ENCODE peak calls at places on chromosome 9, in four cellular contexts. R, C, F and A are unnamed samples.
A peak's percentile ranks its signal among the peaks of the same experiment; 100 is the strongest.

GRCh38 chr9:20980713-20981481 is 50.5 kb downstream of the HACD4 start:
- DNase-seq in R (no peak), C (no peak), F (peak; percentile 93), A (no peak)

GRCh38 chr9:89696780-89697179 is 92.0 kb downstream of the GADD45G start:
- DNase-seq in R (no peak), C (no peak), F (no peak), A (no peak)

GRCh38 chr9:89760123-89760522 is 155.3 kb downstream of the GADD45G start:
- DNase-seq in R (no peak), C (no peak), F (no peak), A (no peak)

GRCh38 chr9:137708590-137709284 is 89.9 kb downstream of the EHMT1 start:
- DNase-seq in R (no peak), C (no peak), F (no peak), A (no peak)

GRCh38 chr9:23752859-23753258 is 73.2 kb downstream of the ELAVL2 start:
- DNase-seq in R (no peak), C (no peak), F (no peak), A (no peak)

GRCh38 chr9:104386425-104387069 is 117.5 kb upstream of the OR13F1 start:
- DNase-seq in R (peak; percentile 18), C (no peak), F (peak; percentile 20), A (no peak)

GRCh38 chr9:99012957-99013512 is 69.3 kb downstream of the COL15A1 start:
- DNase-seq in R (no peak), C (peak; percentile 53), F (no peak), A (no peak)

GRCh38 chr9:129174724-129175514 is 3.1 kb downstream of the IER5L start:
- DNase-seq in R (peak; percentile 50), C (peak; percentile 73), F (peak; percentile 90), A (no peak)

GRCh38 chr9:126407125-126407870 is 80.7 kb downstream of the MVB12B start:
- DNase-seq in R (no peak), C (no peak), F (peak; percentile 25), A (no peak)

GRCh38 chr9:82271099-82271498 is 282.5 kb downstream of the SPATA31D1 start:
- DNase-seq in R (no peak), C (no peak), F (peak; percentile 95), A (no peak)

GRCh38 chr9:16058131-16058549 is 505.3 kb downstream of the CCDC171 start:
- DNase-seq in R (no peak), C (peak; percentile 50), F (peak; percentile 86), A (no peak)

GRCh38 chr9:73116030-73116429 is 35.6 kb upstream of the ANXA1 start:
- DNase-seq in R (no peak), C (no peak), F (peak; percentile 80), A (no peak)

DNA sequence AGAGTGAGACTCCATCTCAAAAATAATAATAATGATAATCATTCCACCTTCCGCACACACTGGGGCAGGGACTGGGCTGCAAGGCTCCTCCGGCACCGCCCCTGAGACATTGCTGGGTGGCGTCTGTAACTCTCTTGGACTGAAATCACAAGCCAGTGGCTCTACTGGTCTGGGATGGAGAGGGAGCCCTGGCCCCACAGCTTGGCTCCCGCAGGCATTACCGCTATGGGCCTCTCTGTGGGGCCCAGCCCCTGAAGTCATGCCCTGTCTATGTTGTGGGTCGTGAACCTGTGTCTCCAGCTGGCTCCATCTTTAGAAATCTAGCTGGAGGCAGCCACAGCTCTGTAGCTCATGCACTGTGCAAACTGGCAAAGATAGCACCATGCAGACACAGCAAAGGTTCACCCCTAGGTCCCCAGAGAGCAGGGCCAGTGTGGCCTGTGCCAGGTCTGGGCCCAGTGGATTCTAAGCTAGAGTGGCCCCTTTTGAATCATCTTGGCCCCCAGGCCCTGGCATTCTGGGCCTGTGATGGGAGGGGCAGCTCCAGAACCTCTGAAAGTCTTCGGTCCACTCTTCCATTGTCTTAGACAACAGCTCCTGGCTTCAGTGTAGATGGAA is 36.1 kb upstream of the COL5A1 start:
- DNase-seq in R (no peak), C (no peak), F (no peak), A (no peak)
- H2BK120ac ChIP-seq in R (no peak overlapping the region), C (peak overlapping the region; percentile 95), F (peak overlapping the region; percentile 3), A (no peak overlapping the region)

DNA sequence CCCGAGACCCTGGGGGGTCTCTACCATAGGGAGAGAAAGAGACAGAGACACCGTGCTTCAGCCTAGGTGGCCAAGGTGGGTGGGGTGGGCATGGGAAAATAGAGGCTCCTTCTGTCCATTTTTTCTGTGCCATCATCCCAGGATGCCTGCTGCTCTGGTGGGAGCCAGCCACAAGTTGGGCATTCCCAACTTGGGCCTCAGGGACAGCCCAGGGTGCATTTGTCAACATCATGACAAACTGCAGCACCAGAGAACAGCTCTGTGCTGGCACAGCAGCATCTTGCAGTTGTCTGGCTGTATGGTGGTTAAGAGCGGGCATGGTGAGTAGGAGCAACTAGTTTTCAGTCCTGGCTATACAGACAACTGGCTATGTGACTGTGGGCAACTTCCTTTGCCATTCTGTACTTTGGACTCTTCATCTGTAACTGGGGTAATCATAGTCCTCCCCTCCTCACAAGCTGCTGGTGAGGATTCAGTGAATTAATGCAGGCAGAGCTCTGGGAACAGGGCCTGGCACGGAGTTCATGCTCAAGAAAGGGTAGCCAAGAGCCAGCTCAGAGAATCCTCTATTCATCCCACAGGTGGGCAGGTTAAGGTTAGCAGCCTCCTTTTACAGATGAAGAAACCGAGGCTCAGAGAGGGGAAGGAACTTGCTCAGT is 100.5 kb downstream of the RGS3 start:
- DNase-seq in R (no peak), C (no peak), F (no peak), A (no peak)
- H2BK120ac ChIP-seq in R (no peak overlapping the region), C (peak overlapping the region; percentile 0), F (peak overlapping the region; percentile 30), A (no peak overlapping the region)

DNA sequence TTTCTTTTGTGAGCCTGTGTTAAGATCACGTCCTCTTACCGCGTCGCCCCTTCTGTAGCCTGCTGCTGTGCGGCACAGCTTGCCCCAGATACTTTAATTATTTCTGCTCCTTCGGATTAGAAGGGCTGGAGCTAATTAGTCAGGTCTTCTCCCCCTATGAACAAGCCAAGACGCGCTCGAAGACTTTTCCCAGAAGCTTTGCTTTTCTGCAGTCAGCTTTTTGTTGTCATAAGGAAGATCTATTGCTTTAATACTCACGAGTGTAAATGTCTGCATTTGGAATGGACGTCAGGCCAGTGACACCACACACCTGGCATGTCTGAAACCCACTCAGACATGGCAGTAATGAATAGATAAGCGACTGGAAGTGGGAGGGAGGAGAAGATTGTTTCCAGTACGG is 37.0 kb downstream of the PRUNE2 start:
- DNase-seq in R (peak; percentile 46), C (peak; percentile 74), F (no peak), A (no peak)
- H2BK120ac ChIP-seq in R (no peak overlapping the region), C (no peak overlapping the region), F (peak overlapping the region; percentile 10), A (no peak overlapping the region)

GRCh38 chr9:130869250-130869649 is 27.4 kb downstream of the QRFP start:
- DNase-seq in R (no peak), C (no peak), F (peak; percentile 42), A (no peak)
- H2BK120ac ChIP-seq in R (no peak overlapping the region), C (no peak overlapping the region), F (no peak overlapping the region), A (no peak overlapping the region)

DNA sequence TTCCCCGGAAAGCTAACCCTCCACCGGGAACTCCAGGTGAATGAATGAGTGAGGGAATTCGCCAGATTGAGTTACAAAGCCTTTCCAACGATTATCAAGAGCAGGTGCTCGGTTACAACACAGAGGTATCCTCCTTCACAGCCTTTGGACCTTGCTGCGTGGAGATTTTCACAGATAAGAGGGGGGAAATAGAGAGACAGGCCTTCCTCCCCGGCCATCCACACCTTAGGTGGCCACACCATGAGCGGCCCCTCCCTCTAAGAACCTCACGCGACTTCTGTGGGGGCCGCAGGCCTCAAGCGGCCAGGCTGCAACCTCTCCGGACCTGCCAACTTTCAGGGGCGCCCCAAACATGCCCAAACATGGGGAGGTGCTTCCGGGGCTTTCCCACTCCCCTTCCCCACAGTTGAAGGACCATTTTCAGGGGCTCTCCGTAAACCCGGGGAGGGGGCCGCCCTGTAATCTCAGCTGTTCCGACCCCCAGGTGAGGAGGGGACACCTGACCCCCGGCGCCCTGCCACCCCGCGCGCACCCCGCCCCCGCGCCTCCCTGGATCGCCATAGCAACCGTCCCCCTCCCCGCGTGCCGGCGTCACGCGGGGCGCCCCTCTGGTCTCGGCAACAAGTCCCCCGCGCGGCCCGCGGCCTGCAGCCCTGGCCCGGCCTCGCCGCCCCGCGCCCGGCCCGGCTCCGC is 603 bp downstream of the DENND1A start:
- DNase-seq in R (no peak), C (peak; percentile 20), F (no peak), A (no peak)
- H2BK120ac ChIP-seq in R (no peak overlapping the region), C (no peak overlapping the region), F (no peak overlapping the region), A (no peak overlapping the region)

DNA sequence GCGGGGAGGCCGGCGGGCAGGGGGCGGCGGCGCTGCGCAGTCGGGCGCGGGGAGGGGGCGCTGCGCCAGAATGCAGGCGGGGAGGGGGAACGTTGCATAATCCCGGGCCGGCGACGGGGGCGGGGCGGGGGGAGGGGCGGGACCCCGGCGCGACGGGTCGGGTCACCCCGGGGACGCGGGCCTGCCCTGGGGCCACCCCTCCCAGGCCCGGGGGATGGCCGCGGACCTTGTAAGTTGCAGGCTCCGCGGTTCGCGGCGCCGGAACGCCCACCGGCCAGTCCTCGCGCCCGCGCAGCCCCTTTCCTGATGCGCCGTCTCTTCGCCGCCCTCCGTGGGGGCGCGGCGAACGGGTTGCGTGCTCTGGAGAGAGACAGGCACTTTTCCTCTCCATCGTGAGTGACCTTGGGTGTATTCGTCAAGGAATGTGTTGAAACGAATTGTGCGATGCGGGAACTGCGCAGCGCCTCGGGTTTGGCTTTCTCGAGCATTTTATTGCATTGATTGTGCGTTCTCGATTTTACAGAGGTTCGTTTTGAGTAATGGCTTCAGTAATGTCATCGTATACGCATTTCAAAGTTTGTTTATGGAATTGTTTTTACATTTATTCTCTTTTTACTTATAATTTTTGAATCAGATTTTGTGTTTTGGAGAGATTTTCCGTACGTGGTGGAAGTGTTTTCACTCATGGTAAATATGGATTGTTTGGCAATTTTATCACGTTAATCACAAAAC is 808 bp downstream of the SPIN1 start:
- DNase-seq in R (peak; percentile 75), C (peak; percentile 84), F (peak; percentile 76), A (no peak)
- H2BK120ac ChIP-seq in R (no peak overlapping the region), C (peak overlapping the region; percentile 91), F (peak overlapping the region; percentile 86), A (peak overlapping the region; percentile 49)